ENCODE peak calls at places on chromosomes 4 and X, in six cellular contexts. One of them, this sample, is unnamed.

GRCh38 chr4:186297013-186297645 is 31.1 kb downstream of the F11 start:
- DNase-seq in astrocyte: peak; percentile 24
- DNase-seq in esophagus muscularis mucosa: no peak
- DNase-seq in activated naive CD4-positive, alpha-beta T cell treated with anti-CD3 and anti-CD28 coated beads, Interleukin-2, amount 50 U/mL, for 16 hours: no peak
- DNase-seq in cardiac muscle cell: peak; percentile 74
- DNase-seq in bronchial epithelial cell: peak; percentile 60
- DNase-seq in this sample: peak; percentile 53

GRCh38 chrX:95318882-95319281 is 1365.8 kb upstream of the DIAPH2 start:
- DNase-seq in cardiac muscle cell: no peak
- DNase-seq in bronchial epithelial cell: peak; percentile 9
- DNase-seq in astrocyte: no peak
- DNase-seq in esophagus muscularis mucosa: no peak
- DNase-seq in activated naive CD4-positive, alpha-beta T cell treated with anti-CD3 and anti-CD28 coated beads, Interleukin-2, amount 50 U/mL, for 16 hours: no peak
- DNase-seq in this sample: peak; percentile 12

GRCh38 chrX:43702079-43702524 is 46.0 kb downstream of the MAOA start:
- DNase-seq in bronchial epithelial cell: no peak
- DNase-seq in cardiac muscle cell: no peak
- DNase-seq in activated naive CD4-positive, alpha-beta T cell treated with anti-CD3 and anti-CD28 coated beads, Interleukin-2, amount 50 U/mL, for 16 hours: no peak
- DNase-seq in esophagus muscularis mucosa: no peak
- DNase-seq in astrocyte: no peak
- DNase-seq in this sample: no peak

GRCh38 chr4:177201614-177202013 is 108.1 kb upstream of the NEIL3 start:
- DNase-seq in bronchial epithelial cell: no peak
- DNase-seq in cardiac muscle cell: no peak
- DNase-seq in activated naive CD4-positive, alpha-beta T cell treated with anti-CD3 and anti-CD28 coated beads, Interleukin-2, amount 50 U/mL, for 16 hours: no peak
- DNase-seq in esophagus muscularis mucosa: no peak
- DNase-seq in astrocyte: no peak
- DNase-seq in this sample: no peak

GRCh38 chr4:91840359-91840758 is 463.4 kb upstream of the GRID2 start:
- DNase-seq in activated naive CD4-positive, alpha-beta T cell treated with anti-CD3 and anti-CD28 coated beads, Interleukin-2, amount 50 U/mL, for 16 hours: no peak
- DNase-seq in cardiac muscle cell: no peak
- DNase-seq in astrocyte: no peak
- DNase-seq in bronchial epithelial cell: peak; percentile 2
- DNase-seq in esophagus muscularis mucosa: no peak
- DNase-seq in this sample: no peak

GRCh38 chr4:123600426-123600825 is 203.8 kb downstream of the SPRY1 start:
- DNase-seq in bronchial epithelial cell: no peak
- DNase-seq in astrocyte: no peak
- DNase-seq in esophagus muscularis mucosa: no peak
- DNase-seq in cardiac muscle cell: peak; percentile 20
- DNase-seq in activated naive CD4-positive, alpha-beta T cell treated with anti-CD3 and anti-CD28 coated beads, Interleukin-2, amount 50 U/mL, for 16 hours: no peak
- DNase-seq in this sample: no peak

GRCh38 chr4:98657531-98658286 is 702 bp downstream of the TSPAN5 start:
- DNase-seq in activated naive CD4-positive, alpha-beta T cell treated with anti-CD3 and anti-CD28 coated beads, Interleukin-2, amount 50 U/mL, for 16 hours: peak; percentile 43
- DNase-seq in astrocyte: peak; percentile 68
- DNase-seq in bronchial epithelial cell: peak; percentile 78
- DNase-seq in cardiac muscle cell: peak; percentile 72
- DNase-seq in esophagus muscularis mucosa: no peak
- DNase-seq in this sample: no peak

GRCh38 chrX:12877386-12877785 is 10.5 kb downstream of the TLR7 start:
- DNase-seq in esophagus muscularis mucosa: no peak
- DNase-seq in bronchial epithelial cell: no peak
- DNase-seq in astrocyte: no peak
- DNase-seq in cardiac muscle cell: no peak
- DNase-seq in activated naive CD4-positive, alpha-beta T cell treated with anti-CD3 and anti-CD28 coated beads, Interleukin-2, amount 50 U/mL, for 16 hours: no peak
- DNase-seq in this sample: no peak

GRCh38 chrX:107861056-107861455 is 35.4 kb downstream of the MID2 start:
- DNase-seq in esophagus muscularis mucosa: no peak
- DNase-seq in activated naive CD4-positive, alpha-beta T cell treated with anti-CD3 and anti-CD28 coated beads, Interleukin-2, amount 50 U/mL, for 16 hours: no peak
- DNase-seq in astrocyte: no peak
- DNase-seq in cardiac muscle cell: no peak
- DNase-seq in bronchial epithelial cell: peak; percentile 37
- DNase-seq in this sample: no peak

GRCh38 chr4:163143532-163143931 is 23.2 kb downstream of the NAF1 start:
- DNase-seq in bronchial epithelial cell: no peak
- DNase-seq in activated naive CD4-positive, alpha-beta T cell treated with anti-CD3 and anti-CD28 coated beads, Interleukin-2, amount 50 U/mL, for 16 hours: no peak
- DNase-seq in astrocyte: no peak
- DNase-seq in cardiac muscle cell: no peak
- DNase-seq in esophagus muscularis mucosa: no peak
- DNase-seq in this sample: no peak

GRCh38 chrX:109685656-109686078 is 47.4 kb downstream of the ACSL4 start:
- DNase-seq in bronchial epithelial cell: peak; percentile 2
- DNase-seq in cardiac muscle cell: no peak
- DNase-seq in esophagus muscularis mucosa: no peak
- DNase-seq in astrocyte: no peak
- DNase-seq in activated naive CD4-positive, alpha-beta T cell treated with anti-CD3 and anti-CD28 coated beads, Interleukin-2, amount 50 U/mL, for 16 hours: no peak
- DNase-seq in this sample: no peak

GRCh38 chrX:109463729-109464128 is 18.2 kb downstream of the GUCY2F start:
- DNase-seq in cardiac muscle cell: no peak
- DNase-seq in activated naive CD4-positive, alpha-beta T cell treated with anti-CD3 and anti-CD28 coated beads, Interleukin-2, amount 50 U/mL, for 16 hours: no peak
- DNase-seq in bronchial epithelial cell: peak; percentile 37
- DNase-seq in esophagus muscularis mucosa: no peak
- DNase-seq in astrocyte: no peak
- DNase-seq in this sample: no peak

GRCh38 chr4:137181293-137181899 is 350.9 kb downstream of the PCDH18 start:
- DNase-seq in astrocyte: no peak
- DNase-seq in bronchial epithelial cell: no peak
- DNase-seq in cardiac muscle cell: no peak
- DNase-seq in esophagus muscularis mucosa: no peak
- DNase-seq in activated naive CD4-positive, alpha-beta T cell treated with anti-CD3 and anti-CD28 coated beads, Interleukin-2, amount 50 U/mL, for 16 hours: no peak
- DNase-seq in this sample: no peak

GRCh38 chrX:150365953-150366911 is 3.1 kb downstream of the MAMLD1 start:
- DNase-seq in cardiac muscle cell: peak; percentile 54
- DNase-seq in activated naive CD4-positive, alpha-beta T cell treated with anti-CD3 and anti-CD28 coated beads, Interleukin-2, amount 50 U/mL, for 16 hours: peak; percentile 10
- DNase-seq in esophagus muscularis mucosa: no peak
- DNase-seq in bronchial epithelial cell: no peak
- DNase-seq in astrocyte: peak; percentile 35
- DNase-seq in this sample: peak; percentile 10

GRCh38 chr4:23956601-23957364 is 66.9 kb upstream of the PPARGC1A start:
- DNase-seq in astrocyte: no peak
- DNase-seq in esophagus muscularis mucosa: no peak
- DNase-seq in cardiac muscle cell: no peak
- DNase-seq in activated naive CD4-positive, alpha-beta T cell treated with anti-CD3 and anti-CD28 coated beads, Interleukin-2, amount 50 U/mL, for 16 hours: no peak
- DNase-seq in bronchial epithelial cell: no peak
- DNase-seq in this sample: no peak

GRCh38 chr4:51931461-51931860 is 88.5 kb downstream of the DCUN1D4 start:
- DNase-seq in bronchial epithelial cell: no peak
- DNase-seq in astrocyte: peak; percentile 70
- DNase-seq in activated naive CD4-positive, alpha-beta T cell treated with anti-CD3 and anti-CD28 coated beads, Interleukin-2, amount 50 U/mL, for 16 hours: no peak
- DNase-seq in cardiac muscle cell: no peak
- DNase-seq in esophagus muscularis mucosa: no peak
- DNase-seq in this sample: no peak

GRCh38 chr4:125389713-125390112 is 75.0 kb downstream of the FAT4 start:
- DNase-seq in cardiac muscle cell: peak; percentile 91
- DNase-seq in bronchial epithelial cell: peak; percentile 95
- DNase-seq in esophagus muscularis mucosa: no peak
- DNase-seq in astrocyte: peak; percentile 98
- DNase-seq in activated naive CD4-positive, alpha-beta T cell treated with anti-CD3 and anti-CD28 coated beads, Interleukin-2, amount 50 U/mL, for 16 hours: no peak
- DNase-seq in this sample: no peak

GRCh38 chrX:132488819-132489255 is at the start of gene MBNL3:
- DNase-seq in bronchial epithelial cell: peak; percentile 37
- DNase-seq in esophagus muscularis mucosa: no peak
- DNase-seq in astrocyte: peak; percentile 20
- DNase-seq in activated naive CD4-positive, alpha-beta T cell treated with anti-CD3 and anti-CD28 coated beads, Interleukin-2, amount 50 U/mL, for 16 hours: peak; percentile 67
- DNase-seq in cardiac muscle cell: peak; percentile 62
- DNase-seq in this sample: no peak

GRCh38 chrX:9062621-9063020 is 28.7 kb upstream of the FAM9B start:
- DNase-seq in astrocyte: no peak
- DNase-seq in bronchial epithelial cell: peak; percentile 34
- DNase-seq in activated naive CD4-positive, alpha-beta T cell treated with anti-CD3 and anti-CD28 coated beads, Interleukin-2, amount 50 U/mL, for 16 hours: no peak
- DNase-seq in cardiac muscle cell: no peak
- DNase-seq in esophagus muscularis mucosa: no peak
- DNase-seq in this sample: no peak

GRCh38 chr4:42151568-42152506 is 618 bp downstream of the BEND4 start:
- DNase-seq in astrocyte: no peak
- DNase-seq in bronchial epithelial cell: no peak
- DNase-seq in cardiac muscle cell: no peak
- DNase-seq in esophagus muscularis mucosa: no peak
- DNase-seq in activated naive CD4-positive, alpha-beta T cell treated with anti-CD3 and anti-CD28 coated beads, Interleukin-2, amount 50 U/mL, for 16 hours: peak; percentile 34
- DNase-seq in this sample: no peak

GRCh38 chrX:73913580-73913979 is 350.6 kb downstream of the CHIC1 start:
- DNase-seq in activated naive CD4-positive, alpha-beta T cell treated with anti-CD3 and anti-CD28 coated beads, Interleukin-2, amount 50 U/mL, for 16 hours: no peak
- DNase-seq in cardiac muscle cell: peak; percentile 77
- DNase-seq in esophagus muscularis mucosa: no peak
- DNase-seq in bronchial epithelial cell: no peak
- DNase-seq in astrocyte: peak; percentile 34
- DNase-seq in this sample: no peak

GRCh38 chrX:150926304-150926703 is 27.8 kb upstream of the CD99L2 start:
- DNase-seq in bronchial epithelial cell: peak; percentile 0
- DNase-seq in cardiac muscle cell: no peak
- DNase-seq in astrocyte: no peak
- DNase-seq in activated naive CD4-positive, alpha-beta T cell treated with anti-CD3 and anti-CD28 coated beads, Interleukin-2, amount 50 U/mL, for 16 hours: no peak
- DNase-seq in esophagus muscularis mucosa: no peak
- DNase-seq in this sample: no peak

GRCh38 chr4:179585761-179586160 is 2143.5 kb upstream of the AGA start:
- DNase-seq in bronchial epithelial cell: no peak
- DNase-seq in astrocyte: no peak
- DNase-seq in activated naive CD4-positive, alpha-beta T cell treated with anti-CD3 and anti-CD28 coated beads, Interleukin-2, amount 50 U/mL, for 16 hours: no peak
- DNase-seq in esophagus muscularis mucosa: no peak
- DNase-seq in cardiac muscle cell: no peak
- DNase-seq in this sample: no peak

GRCh38 chr4:6119507-6120020 is 80.8 kb downstream of the JAKMIP1 start:
- DNase-seq in cardiac muscle cell: no peak
- DNase-seq in astrocyte: no peak
- DNase-seq in esophagus muscularis mucosa: no peak
- DNase-seq in activated naive CD4-positive, alpha-beta T cell treated with anti-CD3 and anti-CD28 coated beads, Interleukin-2, amount 50 U/mL, for 16 hours: no peak
- DNase-seq in bronchial epithelial cell: peak; percentile 20
- DNase-seq in this sample: no peak

GRCh38 chrX:21666679-21667078 is 8.5 kb upstream of the KLHL34 start:
- DNase-seq in bronchial epithelial cell: no peak
- DNase-seq in astrocyte: peak; percentile 30
- DNase-seq in esophagus muscularis mucosa: no peak
- DNase-seq in activated naive CD4-positive, alpha-beta T cell treated with anti-CD3 and anti-CD28 coated beads, Interleukin-2, amount 50 U/mL, for 16 hours: no peak
- DNase-seq in cardiac muscle cell: no peak
- DNase-seq in this sample: no peak

GRCh38 chr4:4344915-4345527 is 41.9 kb upstream of the NSG1 start:
- DNase-seq in esophagus muscularis mucosa: no peak
- DNase-seq in astrocyte: no peak
- DNase-seq in bronchial epithelial cell: no peak
- DNase-seq in activated naive CD4-positive, alpha-beta T cell treated with anti-CD3 and anti-CD28 coated beads, Interleukin-2, amount 50 U/mL, for 16 hours: no peak
- DNase-seq in cardiac muscle cell: no peak
- DNase-seq in this sample: no peak

GRCh38 chr4:156251373-156252065 is 297.9 kb upstream of the CTSO start:
- DNase-seq in esophagus muscularis mucosa: no peak
- DNase-seq in activated naive CD4-positive, alpha-beta T cell treated with anti-CD3 and anti-CD28 coated beads, Interleukin-2, amount 50 U/mL, for 16 hours: no peak
- DNase-seq in bronchial epithelial cell: no peak
- DNase-seq in cardiac muscle cell: no peak
- DNase-seq in astrocyte: peak; percentile 8
- DNase-seq in this sample: no peak

GRCh38 chr4:26083987-26084386 is 170.0 kb downstream of the SMIM20 start:
- DNase-seq in activated naive CD4-positive, alpha-beta T cell treated with anti-CD3 and anti-CD28 coated beads, Interleukin-2, amount 50 U/mL, for 16 hours: no peak
- DNase-seq in astrocyte: peak; percentile 95
- DNase-seq in bronchial epithelial cell: peak; percentile 91
- DNase-seq in cardiac muscle cell: peak; percentile 45
- DNase-seq in esophagus muscularis mucosa: no peak
- DNase-seq in this sample: no peak

GRCh38 chr4:25029479-25030282 is 1.1 kb downstream of the LGI2 start:
- DNase-seq in cardiac muscle cell: no peak
- DNase-seq in astrocyte: no peak
- DNase-seq in activated naive CD4-positive, alpha-beta T cell treated with anti-CD3 and anti-CD28 coated beads, Interleukin-2, amount 50 U/mL, for 16 hours: no peak
- DNase-seq in esophagus muscularis mucosa: no peak
- DNase-seq in bronchial epithelial cell: no peak
- DNase-seq in this sample: no peak